ENCODE peak calls at places on chromosomes 16 and 17, in four cellular contexts. Y is left ventricle myocardium inferior, N is ovary, B is IMR-90. S is an unnamed sample.
A peak's percentile ranks its signal among the peaks of the same experiment; 100 is the strongest.

GRCh38 chr16:31876955-31877828 is 3.6 kb downstream of the ZNF267 start:
- DNase-seq in Y (no peak), N (no peak), B (peak; percentile 96), S (no peak)

GRCh38 chr16:12141556-12141955 is 165.0 kb downstream of the SNX29 start:
- DNase-seq in B (peak; percentile 24), Y (no peak), N (no peak), S (no peak)

GRCh38 chr16:59021751-59022150 is 287.6 kb upstream of the GOT2 start:
- DNase-seq in Y (no peak), B (peak; percentile 32), N (no peak), S (no peak)

GRCh38 chr16:82655315-82655714 is 28.5 kb downstream of the CDH13 start:
- DNase-seq in N (no peak), B (peak; percentile 94), Y (no peak), S (no peak)

GRCh38 chr17:4032738-4033137 is 68.5 kb upstream of the ATP2A3 start:
- DNase-seq in B (no peak), Y (no peak), N (no peak), S (no peak)

GRCh38 chr17:43453331-43453812 is 30.4 kb upstream of the DHX8 start:
- DNase-seq in B (no peak), Y (peak; percentile 70), N (no peak), S (no peak)

GRCh38 chr16:920722-921121 is 50.1 kb downstream of the LMF1 start:
- DNase-seq in N (no peak), Y (peak; percentile 35), B (peak; percentile 21), S (peak; percentile 47)

GRCh38 chr17:42536372-42537155 is 523 bp downstream of the NAGLU start:
- DNase-seq in B (peak; percentile 78), Y (peak; percentile 88), N (peak; percentile 84), S (peak; percentile 96)

GRCh38 chr17:19487009-19487600 is 46.5 kb upstream of the SLC47A1 start:
- DNase-seq in N (no peak), Y (no peak), B (no peak), S (peak; percentile 71)

GRCh38 chr17:19538095-19539039 is 4.7 kb downstream of the SLC47A1 start:
- DNase-seq in Y (peak; percentile 25), N (peak; percentile 35), B (no peak), S (peak; percentile 42)

GRCh38 chr17:13557077-13557476 is 44.7 kb downstream of the HS3ST3A1 start:
- DNase-seq in B (peak; percentile 85), N (no peak), Y (no peak), S (no peak)

GRCh38 chr17:77450742-77451270 is 310.0 kb downstream of the SEC14L1 start:
- DNase-seq in N (no peak), B (no peak), Y (no peak), S (no peak)

GRCh38 chr16:88665148-88665547 is 2.3 kb upstream of the MVD start:
- DNase-seq in Y (no peak), B (no peak), N (no peak), S (no peak)

GRCh38 chr17:73802314-73802713 is 158.1 kb upstream of the SDK2 start:
- DNase-seq in B (no peak), N (no peak), Y (no peak), S (no peak)

GRCh38 chr17:40086150-40087044 is 14.0 kb downstream of the NR1D1 start:
- DNase-seq in B (no peak), Y (no peak), N (peak; percentile 68), S (peak; percentile 54)

GRCh38 chr17:42279776-42280630 is 3.8 kb upstream of the STAT5B start:
- DNase-seq in N (peak; percentile 9), B (no peak), Y (no peak), S (no peak)

GRCh38 chr16:52469775-52470174 is 77.2 kb downstream of the TOX3 start:
- DNase-seq in Y (no peak), N (no peak), B (no peak), S (no peak)

GRCh38 chr16:29745126-29745852 is 501 bp downstream of the C16orf54 start:
- DNase-seq in Y (peak; percentile 20), B (no peak), N (no peak), S (no peak)

GRCh38 chr16:29742683-29743275 is 3.0 kb downstream of the C16orf54 start:
- DNase-seq in Y (no peak), B (no peak), N (no peak), S (no peak)

GRCh38 chr16:29743475-29743826 is 2.3 kb downstream of the C16orf54 start:
- DNase-seq in B (no peak), Y (no peak), N (no peak), S (no peak)

GRCh38 chr16:29744541-29745101 is 1.2 kb downstream of the C16orf54 start:
- DNase-seq in B (no peak), N (no peak), Y (no peak), S (no peak)

GRCh38 chr16:29743827-29744531 is 1.8 kb downstream of the C16orf54 start:
- DNase-seq in B (no peak), Y (no peak), N (no peak), S (no peak)
- H3K27ac ChIP-seq in B (no peak overlapping the region), Y (no peak overlapping the region), N (no peak overlapping the region), S (no peak overlapping the region)

GRCh38 chr17:82835122-82835521 is 4.7 kb downstream of the ZNF750 start:
- DNase-seq in B (no peak), N (no peak), Y (no peak), S (peak; percentile 13)

GRCh38 chr17:82838386-82839063 is 1.3 kb downstream of the ZNF750 start:
- DNase-seq in N (no peak), B (peak; percentile 17), Y (no peak), S (no peak)

GRCh38 chr17:82837586-82838320 is 2.1 kb downstream of the ZNF750 start:
- DNase-seq in Y (no peak), N (no peak), B (no peak), S (no peak)

GRCh38 chr17:82835766-82836512 is 3.9 kb downstream of the ZNF750 start:
- DNase-seq in Y (no peak), N (no peak), B (no peak), S (peak; percentile 13)

GRCh38 chr17:82836823-82837357 is 2.9 kb downstream of the ZNF750 start:
- DNase-seq in N (peak; percentile 44), Y (no peak), B (no peak), S (no peak)
- TF ChIP-seq CTCF in N (no peak), Y (peak; percentile 36), B (no peak), S (no peak)

GRCh38 chr17:49993423-49994037 is 1.5 kb downstream of the DLX3 start:
- DNase-seq in B (no peak), N (no peak), Y (no peak), S (peak; percentile 64)
- H3K27ac ChIP-seq in B (no peak overlapping the region), N (no peak overlapping the region), Y (no peak overlapping the region), S (peak overlapping the region; percentile 24)

GRCh38 chr16:17459903-17460521 is 10.7 kb downstream of the XYLT1 start:
- DNase-seq in Y (no peak), B (no peak), N (peak; percentile 48), S (no peak)

GRCh38 chr16:17460890-17461289 is 9.9 kb downstream of the XYLT1 start:
- DNase-seq in N (no peak), B (no peak), Y (no peak), S (no peak)

GRCh38 chr16:17463335-17463734 is 7.4 kb downstream of the XYLT1 start:
- DNase-seq in B (no peak), N (no peak), Y (no peak), S (no peak)

GRCh38 chr16:17465460-17465859 is 5.3 kb downstream of the XYLT1 start:
- DNase-seq in Y (no peak), N (no peak), B (no peak), S (no peak)

GRCh38 chr16:17461951-17462729 is 8.6 kb downstream of the XYLT1 start:
- DNase-seq in N (no peak), B (no peak), Y (no peak), S (no peak)
- TF ChIP-seq CTCF in N (no peak), B (no peak), Y (no peak), S (no peak)

DNA sequence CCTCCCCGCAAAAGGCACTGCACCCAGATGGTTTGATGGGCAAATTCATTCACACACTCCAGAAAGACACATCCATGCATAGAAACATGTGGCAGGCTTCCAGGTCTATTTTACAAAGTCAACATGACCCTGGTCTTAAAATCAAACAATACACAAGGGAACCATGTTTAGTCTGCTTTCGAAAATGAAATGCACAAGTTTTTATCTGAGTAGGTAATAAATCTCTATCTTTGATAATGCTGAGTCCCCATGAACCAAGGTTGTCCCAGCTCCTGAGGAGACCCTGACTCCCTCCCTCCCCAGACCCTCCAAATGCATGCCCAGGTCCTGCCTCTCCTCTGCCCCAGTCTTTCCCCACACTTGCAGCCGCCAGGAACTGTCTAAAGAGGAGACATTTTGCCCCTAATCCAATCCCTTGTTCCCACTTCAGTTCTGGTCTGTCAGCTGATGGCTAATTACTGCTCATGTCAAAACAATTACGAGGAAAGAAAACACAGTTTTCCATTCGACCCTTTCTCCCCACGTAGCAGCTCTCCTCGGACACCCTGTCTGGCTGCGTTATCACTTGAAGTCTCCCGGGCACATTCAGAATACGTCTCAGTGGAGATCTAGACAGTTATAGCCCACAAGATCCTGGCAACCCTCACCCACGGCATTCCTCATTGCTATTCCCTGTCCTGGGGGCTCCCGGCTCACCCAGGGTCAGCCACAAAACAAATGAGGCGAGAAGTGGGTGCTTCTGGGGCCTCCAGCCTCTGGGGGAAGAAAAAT is 68.8 kb upstream of the RCVRN start:
- DNase-seq in N (no peak), B (no peak), Y (no peak), S (no peak)
- H3K27ac ChIP-seq in N (no peak overlapping the region), B (no peak overlapping the region), Y (peak overlapping the region; percentile 52), S (no peak overlapping the region)

DNA sequence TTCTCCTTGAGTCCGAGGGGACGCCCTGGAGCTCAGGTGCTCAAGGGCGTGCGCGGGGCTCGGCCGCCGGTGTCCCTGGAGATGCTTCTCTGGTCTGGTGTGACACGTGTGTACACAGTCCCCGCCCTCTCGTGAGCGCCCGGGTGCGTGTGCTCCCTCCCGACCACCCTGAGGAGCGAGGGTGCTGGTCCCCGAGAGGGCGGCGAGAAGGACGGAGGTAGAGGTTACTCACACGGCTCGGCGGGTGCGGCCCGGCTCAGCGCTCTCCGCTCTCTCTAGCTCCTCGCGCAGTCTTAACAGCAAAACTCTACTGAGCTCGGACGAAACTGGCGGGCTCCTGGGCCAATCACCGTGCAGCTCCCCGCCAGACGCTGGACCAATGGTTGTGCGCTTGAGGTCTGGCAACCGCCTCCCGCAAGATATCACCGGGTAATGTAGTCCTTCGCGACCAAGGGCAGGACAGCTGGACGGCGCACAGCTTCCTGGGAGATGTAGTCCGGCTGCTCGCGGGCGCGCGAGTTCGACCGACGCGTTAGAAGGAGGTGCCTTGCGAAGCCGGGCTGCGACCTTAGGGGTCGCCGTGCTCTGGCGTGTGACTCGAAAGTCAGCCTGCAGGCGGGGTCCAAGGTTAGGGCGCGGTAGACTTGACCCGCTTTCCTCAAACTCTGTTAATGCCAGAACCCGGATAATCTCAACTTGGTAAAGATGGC is at the start of gene SLC25A19:
- DNase-seq in N (peak; percentile 98), B (peak; percentile 98), Y (peak; percentile 98), S (peak; percentile 99)
- TF ChIP-seq CTCF in N (no peak), B (peak; percentile 19), Y (peak; percentile 36), S (no peak)

DNA sequence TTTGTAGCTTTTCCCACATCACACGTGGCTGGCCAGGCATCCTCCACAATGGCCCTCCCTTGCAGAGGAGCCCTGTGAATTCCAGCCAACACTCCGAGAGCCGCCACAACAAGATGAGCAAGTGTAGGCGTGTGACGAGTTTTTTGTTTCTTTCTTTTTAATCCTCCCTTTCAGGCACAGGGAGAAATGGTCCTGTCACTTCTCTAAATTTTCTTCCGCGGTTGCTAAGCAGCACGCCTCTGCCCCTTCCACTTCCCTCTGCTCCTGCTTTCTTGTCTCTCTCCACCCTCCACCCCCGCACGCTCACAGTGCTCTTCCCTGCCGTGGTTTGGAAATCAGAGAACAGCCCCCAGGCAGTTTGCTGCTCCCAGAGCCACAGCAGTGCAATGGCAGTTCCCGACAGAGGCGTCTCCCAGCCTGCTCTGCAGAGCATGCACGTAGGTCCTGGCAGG is 68.0 kb upstream of the MRTFB start:
- DNase-seq in B (peak; percentile 72), N (peak; percentile 61), Y (peak; percentile 61), S (peak; percentile 48)
- H3K27ac ChIP-seq in B (no peak overlapping the region), N (no peak overlapping the region), Y (peak overlapping the region; percentile 82), S (peak overlapping the region; percentile 70)

GRCh38 chr16:10988164-10988803 is 43.9 kb downstream of the CLEC16A start:
- DNase-seq in B (no peak), N (no peak), Y (no peak), S (no peak)
- TF ChIP-seq CTCF in B (peak; percentile 28), N (no peak), Y (peak; percentile 42), S (peak; percentile 22)